ENCODE peak calls at places on chromosome 4, in ten cellular contexts. One of them, this sample, is unnamed.

GRCh38 chr4:24477919-24478318 is 106.4 kb downstream of the DHX15 start:
- DNase-seq in CD8-positive, alpha-beta T cell: no peak
- DNase-seq in bronchial epithelial cell: no peak
- DNase-seq in fibroblast of mammary gland: peak; percentile 74
- DNase-seq in left ventricle myocardium inferior: peak; percentile 51
- DNase-seq in brain microvascular endothelial cell: peak; percentile 76
- DNase-seq in AG04450: peak; percentile 76
- DNase-seq in fibroblast of the aortic adventitia: peak; percentile 80
- DNase-seq in heart left ventricle: peak; percentile 63
- DNase-seq in breast epithelium: no peak
- DNase-seq in this sample: peak; percentile 63

GRCh38 chr4:77695769-77696168 is 90.1 kb downstream of the CXCL13 start:
- DNase-seq in CD8-positive, alpha-beta T cell: no peak
- DNase-seq in bronchial epithelial cell: peak; percentile 98
- DNase-seq in fibroblast of mammary gland: peak; percentile 97
- DNase-seq in left ventricle myocardium inferior: no peak
- DNase-seq in brain microvascular endothelial cell: peak; percentile 93
- DNase-seq in AG04450: peak; percentile 88
- DNase-seq in fibroblast of the aortic adventitia: peak; percentile 91
- DNase-seq in heart left ventricle: no peak
- DNase-seq in breast epithelium: no peak
- DNase-seq in this sample: peak; percentile 77

GRCh38 chr4:52081216-52081615 is 30.1 kb downstream of the SPATA18 start:
- DNase-seq in CD8-positive, alpha-beta T cell: no peak
- DNase-seq in bronchial epithelial cell: no peak
- DNase-seq in fibroblast of mammary gland: no peak
- DNase-seq in left ventricle myocardium inferior: no peak
- DNase-seq in brain microvascular endothelial cell: no peak
- DNase-seq in AG04450: no peak
- DNase-seq in fibroblast of the aortic adventitia: no peak
- DNase-seq in heart left ventricle: no peak
- DNase-seq in breast epithelium: no peak
- DNase-seq in this sample: no peak

GRCh38 chr4:141004844-141005243 is 128.4 kb downstream of the RNF150 start:
- DNase-seq in CD8-positive, alpha-beta T cell: no peak
- DNase-seq in bronchial epithelial cell: no peak
- DNase-seq in fibroblast of mammary gland: no peak
- DNase-seq in left ventricle myocardium inferior: no peak
- DNase-seq in brain microvascular endothelial cell: no peak
- DNase-seq in AG04450: no peak
- DNase-seq in fibroblast of the aortic adventitia: no peak
- DNase-seq in heart left ventricle: no peak
- DNase-seq in breast epithelium: no peak
- DNase-seq in this sample: no peak

GRCh38 chr4:87525636-87526035 is 3.5 kb downstream of the SPARCL1 start:
- DNase-seq in CD8-positive, alpha-beta T cell: no peak
- DNase-seq in bronchial epithelial cell: peak; percentile 86
- DNase-seq in fibroblast of mammary gland: peak; percentile 67
- DNase-seq in left ventricle myocardium inferior: no peak
- DNase-seq in brain microvascular endothelial cell: no peak
- DNase-seq in AG04450: no peak
- DNase-seq in fibroblast of the aortic adventitia: peak; percentile 80
- DNase-seq in heart left ventricle: no peak
- DNase-seq in breast epithelium: no peak
- DNase-seq in this sample: no peak

GRCh38 chr4:95107635-95108034 is 349.9 kb downstream of the BMPR1B start:
- DNase-seq in CD8-positive, alpha-beta T cell: no peak
- DNase-seq in bronchial epithelial cell: peak; percentile 86
- DNase-seq in fibroblast of mammary gland: peak; percentile 88
- DNase-seq in left ventricle myocardium inferior: no peak
- DNase-seq in brain microvascular endothelial cell: peak; percentile 43
- DNase-seq in AG04450: no peak
- DNase-seq in fibroblast of the aortic adventitia: peak; percentile 45
- DNase-seq in heart left ventricle: no peak
- DNase-seq in breast epithelium: no peak
- DNase-seq in this sample: no peak

GRCh38 chr4:27819261-27819660 is 958.6 kb downstream of the STIM2 start:
- DNase-seq in CD8-positive, alpha-beta T cell: no peak
- DNase-seq in bronchial epithelial cell: no peak
- DNase-seq in fibroblast of mammary gland: peak; percentile 4
- DNase-seq in left ventricle myocardium inferior: no peak
- DNase-seq in brain microvascular endothelial cell: no peak
- DNase-seq in AG04450: no peak
- DNase-seq in fibroblast of the aortic adventitia: no peak
- DNase-seq in heart left ventricle: no peak
- DNase-seq in breast epithelium: no peak
- DNase-seq in this sample: no peak

GRCh38 chr4:2186133-2186864 is 55.6 kb downstream of the HAUS3 start:
- DNase-seq in CD8-positive, alpha-beta T cell: no peak
- DNase-seq in bronchial epithelial cell: peak; percentile 61
- DNase-seq in fibroblast of mammary gland: peak; percentile 24
- DNase-seq in left ventricle myocardium inferior: no peak
- DNase-seq in brain microvascular endothelial cell: no peak
- DNase-seq in AG04450: no peak
- DNase-seq in fibroblast of the aortic adventitia: peak; percentile 29
- DNase-seq in heart left ventricle: no peak
- DNase-seq in breast epithelium: no peak
- DNase-seq in this sample: no peak

GRCh38 chr4:151541438-151542071 is 132.6 kb downstream of the FHIP1A start:
- DNase-seq in CD8-positive, alpha-beta T cell: no peak
- DNase-seq in bronchial epithelial cell: peak; percentile 98
- DNase-seq in fibroblast of mammary gland: peak; percentile 98
- DNase-seq in left ventricle myocardium inferior: no peak
- DNase-seq in brain microvascular endothelial cell: peak; percentile 41
- DNase-seq in AG04450: no peak
- DNase-seq in fibroblast of the aortic adventitia: peak; percentile 79
- DNase-seq in heart left ventricle: no peak
- DNase-seq in breast epithelium: no peak
- DNase-seq in this sample: peak; percentile 12

GRCh38 chr4:166924456-166924855 is 309.8 kb downstream of the SPOCK3 start:
- DNase-seq in CD8-positive, alpha-beta T cell: no peak
- DNase-seq in bronchial epithelial cell: peak; percentile 88
- DNase-seq in fibroblast of mammary gland: no peak
- DNase-seq in left ventricle myocardium inferior: no peak
- DNase-seq in brain microvascular endothelial cell: no peak
- DNase-seq in AG04450: no peak
- DNase-seq in fibroblast of the aortic adventitia: peak; percentile 0
- DNase-seq in heart left ventricle: no peak
- DNase-seq in breast epithelium: no peak
- DNase-seq in this sample: no peak

GRCh38 chr4:159101983-159102622 is 776 bp upstream of the RAPGEF2 start:
- DNase-seq in CD8-positive, alpha-beta T cell: no peak
- DNase-seq in bronchial epithelial cell: no peak
- DNase-seq in fibroblast of mammary gland: no peak
- DNase-seq in left ventricle myocardium inferior: no peak
- DNase-seq in brain microvascular endothelial cell: no peak
- DNase-seq in AG04450: no peak
- DNase-seq in fibroblast of the aortic adventitia: no peak
- DNase-seq in heart left ventricle: no peak
- DNase-seq in breast epithelium: no peak
- DNase-seq in this sample: no peak

DNA sequence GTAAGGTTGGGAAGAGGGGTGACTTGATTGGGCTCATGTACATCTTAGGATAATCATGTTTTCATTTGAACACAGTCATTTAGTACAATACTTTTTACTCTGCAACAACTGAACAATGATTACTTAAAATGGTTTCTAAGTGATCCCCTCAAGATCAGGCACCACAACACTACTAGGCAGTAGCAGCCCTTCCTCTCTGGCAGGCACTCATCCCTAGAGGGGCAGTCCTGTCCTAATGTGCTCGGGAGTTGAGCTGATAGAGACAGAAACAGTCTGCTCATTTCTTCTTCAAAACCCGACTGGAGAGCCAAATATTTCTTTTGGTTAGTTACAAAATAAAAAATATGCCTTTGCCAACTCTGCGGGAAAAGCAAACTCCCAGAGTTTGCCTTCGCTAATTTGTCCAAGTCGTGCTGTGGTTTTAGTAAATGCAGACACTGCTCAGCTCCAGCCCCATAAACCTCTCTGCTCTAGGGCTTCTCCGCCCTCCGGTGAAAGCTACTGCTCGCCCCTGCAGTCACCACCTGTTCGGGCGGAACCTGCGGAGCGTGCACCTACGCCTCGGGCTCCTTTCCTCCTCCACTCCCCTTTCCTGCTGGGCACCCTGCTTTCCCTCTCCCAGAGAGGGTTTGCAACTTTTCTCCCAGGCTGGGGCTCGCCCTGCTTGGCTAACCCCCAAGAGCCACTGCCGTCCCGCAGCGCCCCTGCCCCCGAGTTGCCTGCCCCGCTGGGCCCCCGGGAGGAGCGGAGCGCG is 524 bp upstream of the NPNT start:
- DNase-seq in CD8-positive, alpha-beta T cell: no peak
- DNase-seq in bronchial epithelial cell: peak; percentile 34
- DNase-seq in fibroblast of mammary gland: no peak
- DNase-seq in left ventricle myocardium inferior: no peak
- DNase-seq in brain microvascular endothelial cell: no peak
- DNase-seq in AG04450: no peak
- DNase-seq in fibroblast of the aortic adventitia: peak; percentile 17
- DNase-seq in heart left ventricle: no peak
- DNase-seq in breast epithelium: no peak
- DNase-seq in this sample: no peak
- H3K4me3 ChIP-seq in CD8-positive, alpha-beta T cell: no peak overlapping the region
- H3K4me3 ChIP-seq in bronchial epithelial cell: peak overlapping the region; percentile 41
- H3K4me3 ChIP-seq in fibroblast of mammary gland: no peak overlapping the region
- H3K4me3 ChIP-seq in left ventricle myocardium inferior: peak overlapping the region; percentile 71
- H3K4me3 ChIP-seq in brain microvascular endothelial cell: peak overlapping the region; percentile 29
- H3K4me3 ChIP-seq in AG04450: no peak overlapping the region
- H3K4me3 ChIP-seq in fibroblast of the aortic adventitia: peak overlapping the region; percentile 19
- H3K4me3 ChIP-seq in heart left ventricle: peak overlapping the region; percentile 51
- H3K4me3 ChIP-seq in breast epithelium: peak overlapping the region; percentile 71
- H3K4me3 ChIP-seq in this sample: no peak overlapping the region

GRCh38 chr4:8266088-8266487 is 3.5 kb upstream of the HTRA3 start:
- DNase-seq in CD8-positive, alpha-beta T cell: no peak
- DNase-seq in bronchial epithelial cell: no peak
- DNase-seq in fibroblast of mammary gland: no peak
- DNase-seq in left ventricle myocardium inferior: no peak
- DNase-seq in brain microvascular endothelial cell: no peak
- DNase-seq in AG04450: no peak
- DNase-seq in fibroblast of the aortic adventitia: no peak
- DNase-seq in heart left ventricle: no peak
- DNase-seq in breast epithelium: no peak
- DNase-seq in this sample: no peak

GRCh38 chr4:8265171-8265929 is 4.2 kb upstream of the HTRA3 start:
- DNase-seq in CD8-positive, alpha-beta T cell: no peak
- DNase-seq in bronchial epithelial cell: no peak
- DNase-seq in fibroblast of mammary gland: no peak
- DNase-seq in left ventricle myocardium inferior: no peak
- DNase-seq in brain microvascular endothelial cell: no peak
- DNase-seq in AG04450: no peak
- DNase-seq in fibroblast of the aortic adventitia: no peak
- DNase-seq in heart left ventricle: no peak
- DNase-seq in breast epithelium: no peak
- DNase-seq in this sample: no peak

GRCh38 chr4:8266508-8266907 is 3.0 kb upstream of the HTRA3 start:
- DNase-seq in CD8-positive, alpha-beta T cell: no peak
- DNase-seq in bronchial epithelial cell: no peak
- DNase-seq in fibroblast of mammary gland: no peak
- DNase-seq in left ventricle myocardium inferior: no peak
- DNase-seq in brain microvascular endothelial cell: no peak
- DNase-seq in AG04450: no peak
- DNase-seq in fibroblast of the aortic adventitia: peak; percentile 46
- DNase-seq in heart left ventricle: no peak
- DNase-seq in breast epithelium: no peak
- DNase-seq in this sample: no peak

GRCh38 chr4:8268211-8268610 is 1.3 kb upstream of the HTRA3 start:
- DNase-seq in CD8-positive, alpha-beta T cell: no peak
- DNase-seq in bronchial epithelial cell: no peak
- DNase-seq in fibroblast of mammary gland: no peak
- DNase-seq in left ventricle myocardium inferior: no peak
- DNase-seq in brain microvascular endothelial cell: no peak
- DNase-seq in AG04450: no peak
- DNase-seq in fibroblast of the aortic adventitia: no peak
- DNase-seq in heart left ventricle: no peak
- DNase-seq in breast epithelium: no peak
- DNase-seq in this sample: no peak

DNA sequence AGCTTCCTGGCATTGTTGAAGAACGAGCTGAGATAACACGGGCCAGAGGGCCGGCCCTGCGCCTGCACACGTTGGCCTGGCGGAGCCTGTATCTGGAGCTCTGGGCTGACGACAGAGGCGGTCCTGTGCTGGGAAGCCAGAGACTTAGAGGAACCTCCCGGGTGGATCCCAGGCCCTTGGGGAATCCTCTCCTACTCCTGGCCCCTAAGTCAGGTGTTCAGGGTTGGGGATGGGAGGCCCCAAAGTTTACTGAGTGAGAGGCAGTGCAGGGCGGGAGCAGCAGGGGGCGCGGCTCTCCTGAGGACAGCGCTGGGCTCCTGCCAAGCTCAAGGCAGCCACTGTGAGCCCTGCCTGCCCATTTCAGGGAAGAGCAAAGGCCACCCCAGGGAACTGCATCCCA is 2.5 kb upstream of the HTRA3 start:
- DNase-seq in CD8-positive, alpha-beta T cell: no peak
- DNase-seq in bronchial epithelial cell: peak; percentile 52
- DNase-seq in fibroblast of mammary gland: peak; percentile 62
- DNase-seq in left ventricle myocardium inferior: peak; percentile 87
- DNase-seq in brain microvascular endothelial cell: no peak
- DNase-seq in AG04450: no peak
- DNase-seq in fibroblast of the aortic adventitia: peak; percentile 82
- DNase-seq in heart left ventricle: peak; percentile 85
- DNase-seq in breast epithelium: no peak
- DNase-seq in this sample: no peak
- TF ChIP-seq CTCF in CD8-positive, alpha-beta T cell: no peak
- TF ChIP-seq CTCF in bronchial epithelial cell: peak; percentile 89
- TF ChIP-seq CTCF in fibroblast of mammary gland: peak; percentile 74
- TF ChIP-seq CTCF in left ventricle myocardium inferior: peak; percentile 86
- TF ChIP-seq CTCF in brain microvascular endothelial cell: peak; percentile 74
- TF ChIP-seq CTCF in AG04450: peak; percentile 78
- TF ChIP-seq CTCF in fibroblast of the aortic adventitia: peak; percentile 86
- TF ChIP-seq CTCF in heart left ventricle: peak; percentile 65
- TF ChIP-seq CTCF in breast epithelium: no peak
- TF ChIP-seq CTCF in this sample: peak; percentile 41

DNA sequence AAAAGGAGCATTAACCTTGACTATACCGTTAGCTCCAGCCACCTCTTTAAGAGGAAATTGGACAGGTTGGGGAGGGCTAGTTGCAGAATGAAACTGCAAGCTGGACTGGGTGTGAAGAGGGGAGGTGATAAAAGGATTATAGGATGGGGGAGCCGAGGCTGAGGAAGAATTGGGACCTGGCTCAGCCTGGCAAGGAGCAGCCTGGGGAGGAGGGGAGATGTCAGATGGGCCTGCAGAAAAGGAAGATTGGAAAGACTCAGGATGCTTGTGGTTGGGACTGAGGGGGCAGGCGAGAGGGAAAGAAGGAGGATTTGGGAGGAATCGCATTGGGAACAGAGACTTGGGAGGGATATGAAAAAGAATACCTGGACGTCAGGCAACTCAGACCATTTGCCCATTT is 351.7 kb downstream of the PPP3CA start:
- DNase-seq in CD8-positive, alpha-beta T cell: no peak
- DNase-seq in bronchial epithelial cell: no peak
- DNase-seq in fibroblast of mammary gland: no peak
- DNase-seq in left ventricle myocardium inferior: no peak
- DNase-seq in brain microvascular endothelial cell: no peak
- DNase-seq in AG04450: no peak
- DNase-seq in fibroblast of the aortic adventitia: no peak
- DNase-seq in heart left ventricle: no peak
- DNase-seq in breast epithelium: no peak
- DNase-seq in this sample: no peak
- H3K4me3 ChIP-seq in CD8-positive, alpha-beta T cell: no peak overlapping the region
- H3K4me3 ChIP-seq in bronchial epithelial cell: no peak overlapping the region
- H3K4me3 ChIP-seq in fibroblast of mammary gland: no peak overlapping the region
- H3K4me3 ChIP-seq in left ventricle myocardium inferior: no peak overlapping the region
- H3K4me3 ChIP-seq in brain microvascular endothelial cell: no peak overlapping the region
- H3K4me3 ChIP-seq in AG04450: no peak overlapping the region
- H3K4me3 ChIP-seq in fibroblast of the aortic adventitia: no peak overlapping the region
- H3K4me3 ChIP-seq in heart left ventricle: no peak overlapping the region
- H3K4me3 ChIP-seq in breast epithelium: no peak overlapping the region
- H3K4me3 ChIP-seq in this sample: no peak overlapping the region

GRCh38 chr4:183398298-183399129 is 45.9 kb upstream of the CDKN2AIP start:
- DNase-seq in CD8-positive, alpha-beta T cell: peak; percentile 31
- DNase-seq in bronchial epithelial cell: peak; percentile 52
- DNase-seq in fibroblast of mammary gland: peak; percentile 72
- DNase-seq in left ventricle myocardium inferior: peak; percentile 72
- DNase-seq in brain microvascular endothelial cell: peak; percentile 62
- DNase-seq in AG04450: peak; percentile 37
- DNase-seq in fibroblast of the aortic adventitia: peak; percentile 64
- DNase-seq in heart left ventricle: peak; percentile 78
- DNase-seq in breast epithelium: no peak
- DNase-seq in this sample: no peak
- TF ChIP-seq CTCF in CD8-positive, alpha-beta T cell: no peak
- TF ChIP-seq CTCF in bronchial epithelial cell: peak; percentile 87
- TF ChIP-seq CTCF in fibroblast of mammary gland: peak; percentile 50
- TF ChIP-seq CTCF in left ventricle myocardium inferior: peak; percentile 66
- TF ChIP-seq CTCF in brain microvascular endothelial cell: peak; percentile 71
- TF ChIP-seq CTCF in AG04450: peak; percentile 71
- TF ChIP-seq CTCF in fibroblast of the aortic adventitia: peak; percentile 65
- TF ChIP-seq CTCF in heart left ventricle: peak; percentile 35
- TF ChIP-seq CTCF in breast epithelium: no peak
- TF ChIP-seq CTCF in this sample: peak; percentile 63